ENCODE peak calls at places on chromosome 18, in four cellular contexts. J is A549; L is Peyer's patch; U is CD4-positive, alpha-beta T cell. X is an unnamed sample. For H3K9me3, the result is how much of the 10 kb centered on the place peaks cover.

GRCh38 chr18:808502-808901 is 3.5 kb downstream of the YES1 start:
- DNase-seq in J (no peak), L (no peak), U (no peak), X (no peak)

GRCh38 chr18:4232656-4233055 is 222.5 kb downstream of the DLGAP1 start:
- DNase-seq in J (no peak), L (no peak), U (no peak), X (no peak)

GRCh38 chr18:21100141-21100540 is 11.5 kb downstream of the ROCK1 start:
- DNase-seq in J (no peak), L (no peak), U (no peak), X (no peak)

GRCh38 chr18:8706545-8706980 is 1.2 kb downstream of the MTCL1 start:
- DNase-seq in J (no peak), L (no peak), U (peak), X (no peak)

GRCh38 chr18:70335892-70336726 is 47.3 kb downstream of the SOCS6 start:
- DNase-seq in J (no peak), L (no peak), U (no peak), X (no peak)

GRCh38 chr18:76450452-76450851 is 44.6 kb downstream of the ZNF516 start:
- DNase-seq in J (no peak), L (no peak), U (no peak), X (no peak)

GRCh38 chr18:34650121-34650545 is 60.0 kb upstream of the DTNA start:
- DNase-seq in J (no peak), L (no peak), U (no peak), X (no peak)

GRCh38 chr18:3333056-3333720 is 71.3 kb downstream of the MYL12B start:
- DNase-seq in J (no peak), L (no peak), U (no peak), X (no peak)

GRCh38 chr18:29373000-29373399 is 1196.1 kb upstream of the CDH2 start:
- DNase-seq in J (no peak), L (no peak), U (no peak), X (no peak)
- H3K9me3 ChIP-seq in J (under half), L (under half), U (under half), X (under half)

GRCh38 chr18:14978191-14978590 is 230.2 kb downstream of the ANKRD30B start:
- DNase-seq in J (no peak), L (no peak), U (no peak), X (no peak)

GRCh38 chr18:14975431-14975830 is 227.5 kb downstream of the ANKRD30B start:
- DNase-seq in J (no peak), L (no peak), U (no peak), X (no peak)

GRCh38 chr18:14979875-14980274 is 231.9 kb downstream of the ANKRD30B start:
- DNase-seq in J (no peak), L (no peak), U (no peak), X (no peak)

GRCh38 chr18:14976736-14977430 is 228.9 kb downstream of the ANKRD30B start:
- DNase-seq in J (no peak), L (no peak), U (no peak), X (no peak)

DNA sequence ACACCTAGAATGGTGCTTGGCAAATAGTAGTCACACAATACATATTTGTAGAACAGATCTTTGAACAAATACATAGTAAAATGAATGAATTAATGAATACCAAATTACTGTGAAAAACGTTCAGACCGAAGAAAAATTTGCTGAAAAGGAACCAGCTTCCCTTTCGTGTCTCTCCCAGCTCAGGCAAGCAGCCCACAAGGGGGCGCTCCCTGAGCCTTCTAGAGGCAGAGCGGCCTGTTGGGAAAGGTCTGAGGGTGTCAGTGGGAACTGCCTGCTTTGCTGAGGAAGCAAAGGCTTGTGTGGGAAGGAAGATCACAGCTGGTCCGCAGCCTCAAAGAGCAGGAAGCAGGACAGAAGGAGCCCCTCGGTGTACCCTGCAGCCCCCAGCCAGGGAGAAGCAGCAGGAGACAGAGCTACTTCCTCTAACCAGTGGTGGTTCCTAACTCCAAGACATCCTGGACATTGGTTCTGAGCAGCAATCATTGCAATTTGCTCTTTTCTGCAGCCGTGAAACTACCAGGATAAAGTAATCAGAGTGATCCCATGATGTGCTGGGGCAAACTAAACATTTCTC is 231.1 kb downstream of the ANKRD30B start:
- DNase-seq in J (no peak), L (peak), U (no peak), X (no peak)
- H3K9me3 ChIP-seq in J (under half), L (under half), U (under half), X (under half)

DNA sequence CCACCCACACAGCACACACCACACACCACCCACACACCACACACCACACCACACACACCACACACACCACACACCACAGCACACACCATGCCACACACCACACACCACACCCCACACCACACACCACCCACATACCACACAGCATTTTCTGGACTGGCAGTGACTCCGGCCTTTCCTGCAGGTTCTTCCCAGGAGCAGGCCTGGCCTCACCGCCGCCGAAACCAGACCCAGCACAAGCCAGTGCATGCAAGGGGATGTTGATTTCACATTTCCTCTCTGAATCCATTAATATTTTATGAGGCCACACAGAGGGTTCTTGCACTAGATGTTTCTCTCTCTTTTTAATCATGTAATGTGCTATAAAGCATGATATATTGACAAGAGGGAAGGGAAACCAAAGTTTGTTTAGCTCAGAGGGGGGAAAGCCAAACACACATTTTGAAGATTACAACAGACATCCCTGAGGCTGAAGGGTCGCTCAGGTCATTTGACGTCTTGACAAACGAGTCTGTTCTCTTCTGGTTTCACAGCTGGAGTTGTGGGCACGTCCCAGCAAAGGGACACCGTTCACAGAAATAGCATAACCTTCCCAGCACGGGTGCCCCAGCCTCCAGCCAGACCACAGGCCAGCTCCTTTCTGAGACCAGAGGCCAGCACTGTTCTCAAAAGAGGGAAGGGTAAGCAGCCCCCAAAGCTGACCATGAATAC is 340.6 kb upstream of the SALL3 start:
- DNase-seq in J (no peak), L (no peak), U (no peak), X (no peak)
- H3K9me3 ChIP-seq in J (under half), L (under half), U (under half), X (under half)

DNA sequence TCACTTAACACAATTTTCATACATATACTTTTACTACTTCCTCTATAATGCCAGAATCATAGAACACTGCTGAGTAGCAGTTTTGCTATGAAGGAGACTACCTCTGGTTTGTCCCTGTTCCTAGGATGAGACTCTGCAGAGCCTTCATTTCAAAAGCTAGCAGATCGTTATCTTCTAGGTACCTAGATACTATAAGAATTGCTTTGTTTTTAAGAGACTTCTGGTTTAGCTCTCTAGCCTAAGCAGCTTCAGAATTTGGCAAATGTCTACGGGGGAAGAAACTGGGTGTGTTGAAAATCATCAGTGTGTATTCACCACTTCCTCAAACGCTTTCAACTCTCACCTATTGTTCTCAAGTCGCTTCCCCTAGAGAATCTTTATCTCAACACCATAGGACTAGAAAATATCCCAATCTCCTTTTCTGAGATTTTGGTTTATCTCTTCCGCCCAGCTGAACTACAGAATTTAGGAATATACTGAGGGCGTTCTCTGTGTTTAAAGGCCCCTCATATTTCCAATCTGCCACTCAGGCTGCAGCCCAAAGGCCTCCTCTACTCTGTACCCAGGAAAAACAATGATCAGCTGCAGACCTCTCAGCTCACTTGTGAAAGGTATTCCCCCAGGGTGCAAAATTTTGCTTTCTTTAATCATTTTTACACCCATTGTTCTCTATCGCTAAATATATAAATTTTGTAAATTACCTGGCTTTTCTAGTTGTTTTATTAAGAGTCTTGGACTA is 28.7 kb downstream of the SMAD2 start:
- DNase-seq in J (no peak), L (no peak), U (no peak), X (no peak)
- H3K9me3 ChIP-seq in J (under half), L (under half), U (under half), X (under half)

DNA sequence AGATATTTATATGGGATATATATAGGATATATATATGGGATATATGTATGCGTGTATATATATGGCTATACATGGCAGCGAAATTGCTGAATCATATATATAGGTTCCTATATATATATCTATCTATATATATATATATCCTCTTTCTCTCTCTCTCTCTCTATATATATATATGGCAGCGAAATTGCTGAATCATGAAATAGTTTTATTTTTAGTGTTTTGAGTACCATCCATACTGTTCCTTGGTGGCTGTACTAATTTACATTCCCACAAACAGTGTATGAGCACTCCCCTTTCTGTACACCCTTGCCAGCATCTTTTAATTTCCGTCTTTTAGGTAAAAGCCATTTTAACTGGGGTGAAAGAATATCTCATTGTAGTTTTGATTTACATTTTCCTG is 397.6 kb upstream of the LINC00305 start:
- DNase-seq in J (no peak), L (no peak), U (no peak), X (no peak)
- H3K9me3 ChIP-seq in J (under half), L (under half), U (under half), X (under half)

DNA sequence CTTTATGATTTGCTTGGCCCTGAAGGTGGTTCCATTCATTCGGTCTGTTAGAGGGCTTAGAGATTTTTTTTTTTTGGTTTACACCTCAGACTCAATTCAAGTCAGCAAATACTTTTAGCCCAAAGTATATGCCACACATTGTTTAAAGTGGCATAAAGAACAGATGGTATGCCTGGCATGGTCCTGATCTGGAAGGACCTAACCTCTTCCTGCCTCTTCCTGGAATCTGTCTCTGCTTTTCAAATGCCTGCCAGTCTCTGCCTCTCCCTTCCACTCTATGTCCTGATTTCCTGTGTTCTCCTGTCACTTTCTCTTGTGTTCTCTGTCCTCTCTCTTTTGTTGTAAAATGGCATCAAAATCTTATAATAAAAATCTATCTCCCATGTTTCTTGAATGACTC is 158.0 kb downstream of the ANKRD30B start:
- DNase-seq in J (no peak), L (no peak), U (no peak), X (no peak)
- H3K9me3 ChIP-seq in J (under half), L (under half), U (under half), X (under half)

X was measured in T-helper 17 cell.